ENCODE peak calls at places on chromosomes 2 and 18, in seven cellular contexts. One of them, this sample, is unnamed.

GRCh38 chr18:5772271-5772670 is 123.1 kb downstream of the TMEM200C start:
- DNase-seq in GM12891: no peak
- DNase-seq in stimulated activated CD4-positive, alpha-beta T cell treated with anti-CD3 and anti-CD28 coated beads, Interleukin-1b, Interleukin-23, amount 100 ng/mL, for 1 hour: no peak
- DNase-seq in retina: no peak
- DNase-seq in kidney: no peak
- DNase-seq in AG08395: peak; percentile 10
- DNase-seq in GM03348: peak; percentile 11
- DNase-seq in this sample: no peak

GRCh38 chr2:60359569-60359968 is 193.9 kb downstream of the BCL11A start:
- DNase-seq in GM12891: no peak
- DNase-seq in stimulated activated CD4-positive, alpha-beta T cell treated with anti-CD3 and anti-CD28 coated beads, Interleukin-1b, Interleukin-23, amount 100 ng/mL, for 1 hour: no peak
- DNase-seq in retina: no peak
- DNase-seq in kidney: no peak
- DNase-seq in AG08395: no peak
- DNase-seq in GM03348: no peak
- DNase-seq in this sample: no peak

GRCh38 chr18:57429607-57430165 is 5.5 kb upstream of the ONECUT2 start:
- DNase-seq in GM12891: no peak
- DNase-seq in stimulated activated CD4-positive, alpha-beta T cell treated with anti-CD3 and anti-CD28 coated beads, Interleukin-1b, Interleukin-23, amount 100 ng/mL, for 1 hour: no peak
- DNase-seq in retina: peak; percentile 79
- DNase-seq in kidney: no peak
- DNase-seq in AG08395: no peak
- DNase-seq in GM03348: no peak
- DNase-seq in this sample: no peak

GRCh38 chr2:237979331-237979730 is 12.5 kb downstream of the UBE2F start:
- DNase-seq in GM12891: no peak
- DNase-seq in stimulated activated CD4-positive, alpha-beta T cell treated with anti-CD3 and anti-CD28 coated beads, Interleukin-1b, Interleukin-23, amount 100 ng/mL, for 1 hour: no peak
- DNase-seq in retina: no peak
- DNase-seq in kidney: no peak
- DNase-seq in AG08395: no peak
- DNase-seq in GM03348: no peak
- DNase-seq in this sample: no peak

GRCh38 chr2:184692137-184692734 is 93.9 kb downstream of the ZNF804A start:
- DNase-seq in GM12891: no peak
- DNase-seq in stimulated activated CD4-positive, alpha-beta T cell treated with anti-CD3 and anti-CD28 coated beads, Interleukin-1b, Interleukin-23, amount 100 ng/mL, for 1 hour: no peak
- DNase-seq in retina: peak; percentile 60
- DNase-seq in kidney: no peak
- DNase-seq in AG08395: no peak
- DNase-seq in GM03348: no peak
- DNase-seq in this sample: no peak

GRCh38 chr2:119366161-119366648 is 429 bp downstream of the C2orf76 start:
- DNase-seq in GM12891: no peak
- DNase-seq in stimulated activated CD4-positive, alpha-beta T cell treated with anti-CD3 and anti-CD28 coated beads, Interleukin-1b, Interleukin-23, amount 100 ng/mL, for 1 hour: no peak
- DNase-seq in retina: no peak
- DNase-seq in kidney: no peak
- DNase-seq in AG08395: peak; percentile 7
- DNase-seq in GM03348: peak; percentile 27
- DNase-seq in this sample: no peak

GRCh38 chr18:45402485-45403056 is 212.7 kb upstream of the SLC14A2 start:
- DNase-seq in GM12891: no peak
- DNase-seq in stimulated activated CD4-positive, alpha-beta T cell treated with anti-CD3 and anti-CD28 coated beads, Interleukin-1b, Interleukin-23, amount 100 ng/mL, for 1 hour: no peak
- DNase-seq in retina: no peak
- DNase-seq in kidney: no peak
- DNase-seq in AG08395: peak; percentile 56
- DNase-seq in GM03348: peak; percentile 44
- DNase-seq in this sample: no peak

GRCh38 chr2:16722677-16723076 is 57.0 kb upstream of the CYRIA start:
- DNase-seq in GM12891: no peak
- DNase-seq in stimulated activated CD4-positive, alpha-beta T cell treated with anti-CD3 and anti-CD28 coated beads, Interleukin-1b, Interleukin-23, amount 100 ng/mL, for 1 hour: no peak
- DNase-seq in retina: no peak
- DNase-seq in kidney: no peak
- DNase-seq in AG08395: no peak
- DNase-seq in GM03348: no peak
- DNase-seq in this sample: no peak

GRCh38 chr2:209938906-209939305 is 63.5 kb upstream of the RPE start:
- DNase-seq in GM12891: no peak
- DNase-seq in stimulated activated CD4-positive, alpha-beta T cell treated with anti-CD3 and anti-CD28 coated beads, Interleukin-1b, Interleukin-23, amount 100 ng/mL, for 1 hour: no peak
- DNase-seq in retina: no peak
- DNase-seq in kidney: no peak
- DNase-seq in AG08395: no peak
- DNase-seq in GM03348: no peak
- DNase-seq in this sample: no peak

GRCh38 chr2:46548521-46549144 is 69.3 kb downstream of the TMEM247 start:
- DNase-seq in GM12891: no peak
- DNase-seq in stimulated activated CD4-positive, alpha-beta T cell treated with anti-CD3 and anti-CD28 coated beads, Interleukin-1b, Interleukin-23, amount 100 ng/mL, for 1 hour: no peak
- DNase-seq in retina: no peak
- DNase-seq in kidney: no peak
- DNase-seq in AG08395: no peak
- DNase-seq in GM03348: no peak
- DNase-seq in this sample: no peak

GRCh38 chr2:20135631-20136050 is 84.2 kb upstream of the LAPTM4A start:
- DNase-seq in GM12891: peak; percentile 71
- DNase-seq in stimulated activated CD4-positive, alpha-beta T cell treated with anti-CD3 and anti-CD28 coated beads, Interleukin-1b, Interleukin-23, amount 100 ng/mL, for 1 hour: no peak
- DNase-seq in retina: peak; percentile 75
- DNase-seq in kidney: peak; percentile 89
- DNase-seq in AG08395: peak; percentile 77
- DNase-seq in GM03348: peak; percentile 87
- DNase-seq in this sample: no peak

GRCh38 chr18:3759099-3759498 is 309.1 kb downstream of the TGIF1 start:
- DNase-seq in GM12891: no peak
- DNase-seq in stimulated activated CD4-positive, alpha-beta T cell treated with anti-CD3 and anti-CD28 coated beads, Interleukin-1b, Interleukin-23, amount 100 ng/mL, for 1 hour: no peak
- DNase-seq in retina: no peak
- DNase-seq in kidney: no peak
- DNase-seq in AG08395: no peak
- DNase-seq in GM03348: no peak
- DNase-seq in this sample: no peak

GRCh38 chr2:108588070-108588668 is 53.9 kb downstream of the LIMS1 start:
- DNase-seq in GM12891: no peak
- DNase-seq in stimulated activated CD4-positive, alpha-beta T cell treated with anti-CD3 and anti-CD28 coated beads, Interleukin-1b, Interleukin-23, amount 100 ng/mL, for 1 hour: no peak
- DNase-seq in retina: no peak
- DNase-seq in kidney: no peak
- DNase-seq in AG08395: no peak
- DNase-seq in GM03348: no peak
- DNase-seq in this sample: no peak

GRCh38 chr2:230202430-230203109 is 17.2 kb downstream of the SP110 start:
- DNase-seq in GM12891: no peak
- DNase-seq in stimulated activated CD4-positive, alpha-beta T cell treated with anti-CD3 and anti-CD28 coated beads, Interleukin-1b, Interleukin-23, amount 100 ng/mL, for 1 hour: no peak
- DNase-seq in retina: no peak
- DNase-seq in kidney: no peak
- DNase-seq in AG08395: no peak
- DNase-seq in GM03348: no peak
- DNase-seq in this sample: no peak

GRCh38 chr2:231545105-231545902 is 15.1 kb upstream of the NMUR1 start:
- DNase-seq in GM12891: peak; percentile 73
- DNase-seq in stimulated activated CD4-positive, alpha-beta T cell treated with anti-CD3 and anti-CD28 coated beads, Interleukin-1b, Interleukin-23, amount 100 ng/mL, for 1 hour: no peak
- DNase-seq in retina: no peak
- DNase-seq in kidney: no peak
- DNase-seq in AG08395: no peak
- DNase-seq in GM03348: peak; percentile 15
- DNase-seq in this sample: no peak

GRCh38 chr2:102439065-102439695 is 16.2 kb downstream of the IL18RAP start:
- DNase-seq in GM12891: no peak
- DNase-seq in stimulated activated CD4-positive, alpha-beta T cell treated with anti-CD3 and anti-CD28 coated beads, Interleukin-1b, Interleukin-23, amount 100 ng/mL, for 1 hour: no peak
- DNase-seq in retina: no peak
- DNase-seq in kidney: no peak
- DNase-seq in AG08395: peak; percentile 45
- DNase-seq in GM03348: no peak
- DNase-seq in this sample: no peak

GRCh38 chr2:123953848-123954247 is 71.2 kb upstream of the CNTNAP5 start:
- DNase-seq in GM12891: no peak
- DNase-seq in stimulated activated CD4-positive, alpha-beta T cell treated with anti-CD3 and anti-CD28 coated beads, Interleukin-1b, Interleukin-23, amount 100 ng/mL, for 1 hour: no peak
- DNase-seq in retina: no peak
- DNase-seq in kidney: no peak
- DNase-seq in AG08395: no peak
- DNase-seq in GM03348: no peak
- DNase-seq in this sample: no peak

GRCh38 chr2:73272270-73272669 is 12.0 kb downstream of the FBXO41 start:
- DNase-seq in GM12891: no peak
- DNase-seq in stimulated activated CD4-positive, alpha-beta T cell treated with anti-CD3 and anti-CD28 coated beads, Interleukin-1b, Interleukin-23, amount 100 ng/mL, for 1 hour: no peak
- DNase-seq in retina: no peak
- DNase-seq in kidney: no peak
- DNase-seq in AG08395: no peak
- DNase-seq in GM03348: no peak
- DNase-seq in this sample: no peak

GRCh38 chr2:176891857-176892256 is 320.7 kb upstream of the HNRNPA3 start:
- DNase-seq in GM12891: no peak
- DNase-seq in stimulated activated CD4-positive, alpha-beta T cell treated with anti-CD3 and anti-CD28 coated beads, Interleukin-1b, Interleukin-23, amount 100 ng/mL, for 1 hour: no peak
- DNase-seq in retina: no peak
- DNase-seq in kidney: no peak
- DNase-seq in AG08395: no peak
- DNase-seq in GM03348: no peak
- DNase-seq in this sample: no peak

GRCh38 chr18:77754475-77755044 is 504.9 kb downstream of the GALR1 start:
- DNase-seq in GM12891: no peak
- DNase-seq in stimulated activated CD4-positive, alpha-beta T cell treated with anti-CD3 and anti-CD28 coated beads, Interleukin-1b, Interleukin-23, amount 100 ng/mL, for 1 hour: no peak
- DNase-seq in retina: no peak
- DNase-seq in kidney: no peak
- DNase-seq in AG08395: no peak
- DNase-seq in GM03348: no peak
- DNase-seq in this sample: no peak

GRCh38 chr2:179579744-179580143 is 281.7 kb downstream of the ZNF385B start:
- DNase-seq in GM12891: no peak
- DNase-seq in stimulated activated CD4-positive, alpha-beta T cell treated with anti-CD3 and anti-CD28 coated beads, Interleukin-1b, Interleukin-23, amount 100 ng/mL, for 1 hour: no peak
- DNase-seq in retina: no peak
- DNase-seq in kidney: no peak
- DNase-seq in AG08395: no peak
- DNase-seq in GM03348: no peak
- DNase-seq in this sample: no peak